ENCODE peak calls at places on chromosomes 4 and X, in five cellular contexts. K is Peyer's patch; L is ovary; U is Karpas-422; A is CD4-positive, alpha-beta T cell. Q is an unnamed sample.
A peak's percentile ranks its signal among the peaks of the same experiment; 100 is the strongest.

GRCh38 chr4:100022792-100023222 is 72.7 kb upstream of the H2AZ1 start:
- DNase-seq in K (no peak), L (no peak), A (no peak), U (no peak), Q (peak; percentile 51)

GRCh38 chr4:157978680-157979361 is 194.0 kb downstream of the GASK1B start:
- DNase-seq in A (no peak), U (peak; percentile 89), L (peak; percentile 49), K (peak; percentile 61), Q (peak; percentile 89)

GRCh38 chrX:114800719-114801118 is 216.7 kb downstream of the IL13RA2 start:
- DNase-seq in U (no peak), K (no peak), L (no peak), A (no peak), Q (peak; percentile 30)

GRCh38 chr4:84648863-84649647 is 66.1 kb downstream of the CDS1 start:
- DNase-seq in A (no peak), K (no peak), U (no peak), L (no peak), Q (no peak)

GRCh38 chr4:168840988-168841681 is 168.9 kb downstream of the CBR4 start:
- DNase-seq in A (no peak), U (no peak), L (no peak), K (no peak), Q (no peak)

GRCh38 chr4:17475481-17475880 is 36.4 kb downstream of the QDPR start:
- DNase-seq in A (no peak), L (no peak), K (no peak), U (no peak), Q (no peak)

GRCh38 chr4:38846015-38846414 is 10.6 kb downstream of the TLR6 start:
- DNase-seq in K (no peak), U (no peak), L (no peak), A (no peak), Q (no peak)

GRCh38 chrX:37357436-37357835 is 8.3 kb downstream of the PRRG1 start:
- DNase-seq in U (no peak), K (no peak), L (no peak), A (no peak), Q (no peak)

GRCh38 chr4:89307446-89308160 is at the start of gene GPRIN3:
- DNase-seq in A (peak; percentile 45), L (peak; percentile 60), K (peak; percentile 77), U (no peak), Q (peak; percentile 3)

GRCh38 chr4:30714408-30715031 is 5.6 kb upstream of the PCDH7 start:
- DNase-seq in U (peak; percentile 58), L (peak; percentile 38), A (no peak), K (peak; percentile 66), Q (peak; percentile 89)

GRCh38 chr4:94978904-94979303 is 221.1 kb downstream of the BMPR1B start:
- DNase-seq in K (no peak), U (no peak), A (no peak), L (no peak), Q (no peak)

GRCh38 chr4:146255463-146255862 is 41.1 kb downstream of the REELD1 start:
- DNase-seq in A (no peak), K (no peak), U (no peak), L (no peak), Q (peak; percentile 55)

GRCh38 chrX:37599735-37600134 is 28.3 kb downstream of the LANCL3 start:
- DNase-seq in A (no peak), U (no peak), L (no peak), K (no peak), Q (no peak)

GRCh38 chr4:7815562-7815961 is 124.1 kb downstream of the AFAP1 start:
- DNase-seq in L (no peak), K (no peak), A (no peak), U (no peak), Q (no peak)

GRCh38 chr4:154998284-154998683 is 210.2 kb upstream of the NPY2R start:
- DNase-seq in L (no peak), U (no peak), A (no peak), K (no peak), Q (no peak)

GRCh38 chrX:1477801-1478458 is 25.2 kb upstream of the ASMTL start:
- DNase-seq in A (no peak), L (no peak), K (peak; percentile 27), U (no peak), Q (no peak)

GRCh38 chrX:55767100-55767499 is 49.6 kb downstream of the RRAGB start:
- DNase-seq in L (no peak), U (no peak), A (no peak), K (no peak), Q (no peak)

GRCh38 chr4:182113774-182114173 is 129.4 kb upstream of the TENM3 start:
- DNase-seq in U (no peak), A (no peak), L (no peak), K (no peak), Q (no peak)

GRCh38 chr4:3254302-3255131 is 5.6 kb downstream of the MSANTD1 start:
- DNase-seq in U (no peak), K (peak; percentile 39), L (peak; percentile 13), A (no peak), Q (no peak)

GRCh38 chr4:126592088-126592487 is 1040.7 kb upstream of the INTU start:
- DNase-seq in L (no peak), U (no peak), A (no peak), K (no peak), Q (peak; percentile 48)

GRCh38 chrX:115491766-115492165 is 69.2 kb upstream of the PLS3 start:
- DNase-seq in L (no peak), U (no peak), A (no peak), K (no peak), Q (no peak)

GRCh38 chrX:119755981-119756533 is 2.3 kb upstream of the SOWAHD start:
- DNase-seq in A (no peak), U (no peak), L (no peak), K (peak; percentile 84), Q (no peak)

GRCh38 chr4:110088670-110089069 is 109.7 kb downstream of the ELOVL6 start:
- DNase-seq in K (no peak), A (no peak), L (no peak), U (no peak), Q (no peak)

GRCh38 chr4:156578005-156578404 is 393.6 kb downstream of the PDGFC start:
- DNase-seq in L (no peak), A (no peak), U (peak; percentile 25), K (no peak), Q (no peak)

DNA sequence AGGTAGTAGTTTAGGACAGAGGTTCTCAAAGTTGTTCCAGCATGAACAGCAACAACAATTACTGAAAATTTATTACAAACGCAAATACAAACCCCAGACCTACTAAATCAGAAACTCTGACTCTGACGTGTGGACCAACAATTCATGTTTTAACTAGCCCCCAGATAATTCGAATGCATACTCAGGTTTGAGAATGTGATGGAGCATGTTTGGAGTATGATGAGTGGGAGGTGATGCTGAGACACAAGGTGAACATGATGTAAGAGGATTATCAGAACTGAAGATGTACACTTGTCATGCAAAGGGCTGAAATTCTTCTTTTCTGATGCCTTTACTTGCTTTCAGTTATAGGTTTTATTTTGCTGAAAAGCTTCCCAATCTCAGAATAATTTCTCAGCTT is 323.0 kb downstream of the INPP4B start:
- DNase-seq in A (no peak), U (no peak), K (no peak), L (no peak), Q (no peak)
- H3K27ac ChIP-seq in A (no peak overlapping the region), U (no peak overlapping the region), K (no peak overlapping the region), L (no peak overlapping the region), Q (no peak overlapping the region)

DNA sequence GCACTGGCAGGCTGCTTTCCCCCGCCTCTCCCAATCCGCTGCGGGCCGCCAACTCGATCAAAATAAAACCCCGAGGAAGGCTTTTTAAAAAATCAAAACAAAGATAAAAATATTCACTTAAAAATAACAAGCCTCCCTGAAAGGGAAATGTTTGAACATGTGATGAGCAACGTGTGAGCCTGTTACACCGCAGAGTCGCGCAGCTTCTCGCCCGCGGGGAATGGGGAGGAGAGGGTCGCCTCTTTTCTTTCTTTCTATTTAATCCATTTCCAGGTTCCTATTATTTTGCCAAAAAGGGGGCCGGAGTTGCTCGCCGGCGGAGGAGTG is 326.0 kb upstream of the F9 start:
- DNase-seq in L (no peak), A (no peak), U (no peak), K (no peak), Q (no peak)
- H3K27ac ChIP-seq in L (no peak overlapping the region), A (no peak overlapping the region), U (no peak overlapping the region), K (peak overlapping the region; percentile 35), Q (peak overlapping the region; percentile 84)

DNA sequence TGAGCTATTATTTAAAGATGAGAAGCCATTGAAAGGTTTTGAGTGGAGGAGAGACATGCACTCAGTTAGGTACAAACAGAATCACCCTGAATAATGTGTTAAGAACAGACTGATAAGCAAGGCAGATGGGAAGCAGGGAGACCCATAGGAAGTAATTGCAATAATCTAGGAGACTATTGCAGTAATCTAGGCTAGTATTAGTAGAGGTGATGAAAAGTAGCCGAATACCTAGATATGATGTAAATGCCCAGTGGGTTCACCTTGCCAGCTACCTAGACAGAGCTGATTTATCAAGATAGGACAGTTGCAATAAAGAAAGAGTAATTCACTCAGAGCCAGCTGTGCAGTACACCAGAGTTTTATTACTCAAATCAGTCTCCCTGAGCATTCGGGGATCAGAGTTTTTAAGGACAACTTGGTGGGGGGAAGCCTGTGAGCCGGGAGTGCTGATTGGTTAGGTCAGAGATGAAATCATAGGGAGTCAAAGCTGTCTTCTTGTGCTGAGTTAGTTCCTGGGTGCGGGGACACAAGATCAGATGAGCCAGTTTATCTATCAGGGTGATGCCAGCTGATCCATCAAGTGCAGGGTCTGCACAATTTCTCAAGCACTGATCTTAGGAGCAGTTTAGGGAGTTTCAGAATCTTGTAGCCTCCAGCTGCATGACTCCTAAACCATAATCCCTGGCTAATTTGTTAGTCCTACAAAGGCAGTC is 427.5 kb downstream of the RPA4 start:
- DNase-seq in U (no peak), K (no peak), A (no peak), L (no peak), Q (no peak)
- H3K27ac ChIP-seq in U (no peak overlapping the region), K (no peak overlapping the region), A (no peak overlapping the region), L (no peak overlapping the region), Q (no peak overlapping the region)

GRCh38 chrX:18938710-18939109 is 45.2 kb downstream of the PHKA2 start:
- DNase-seq in A (no peak), L (no peak), K (no peak), U (no peak), Q (peak; percentile 86)
- H3K27ac ChIP-seq in A (no peak overlapping the region), L (no peak overlapping the region), K (no peak overlapping the region), U (no peak overlapping the region), Q (no peak overlapping the region)

GRCh38 chr4:105586638-105587328 is 34.4 kb downstream of the ARHGEF38 start:
- DNase-seq in U (peak; percentile 56), K (no peak), A (no peak), L (no peak), Q (no peak)

GRCh38 chr4:105588252-105588651 is 35.8 kb downstream of the ARHGEF38 start:
- DNase-seq in K (no peak), L (no peak), A (no peak), U (no peak), Q (peak; percentile 39)

DNA sequence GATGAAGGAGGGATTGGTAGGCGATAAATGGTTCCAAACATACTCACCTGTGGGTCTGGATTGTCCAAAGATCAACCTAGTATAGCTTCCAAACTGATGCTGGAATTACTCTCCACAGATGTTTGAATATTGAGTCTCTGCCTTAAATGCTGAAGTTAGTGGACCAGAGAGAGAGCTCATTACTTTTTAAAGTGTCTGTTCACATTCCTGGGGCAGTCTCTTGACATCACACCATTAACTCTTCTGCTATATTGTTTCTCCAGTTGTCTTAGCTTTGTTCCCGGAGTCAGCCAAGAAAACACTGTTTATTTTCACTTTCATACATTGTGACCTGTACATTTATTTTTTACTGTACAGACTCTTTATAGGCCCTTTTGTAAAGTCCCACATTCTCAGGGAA is 35.4 kb downstream of the ARHGEF38 start:
- DNase-seq in L (no peak), A (no peak), U (no peak), K (no peak), Q (no peak)
- H3K27ac ChIP-seq in L (no peak overlapping the region), A (no peak overlapping the region), U (no peak overlapping the region), K (peak overlapping the region; percentile 48), Q (no peak overlapping the region)

GRCh38 chr4:42339935-42340406 is 57.3 kb upstream of the SHISA3 start:
- DNase-seq in U (no peak), K (no peak), A (no peak), L (peak; percentile 37), Q (no peak)
- H3K27ac ChIP-seq in U (no peak overlapping the region), K (peak overlapping the region; percentile 26), A (no peak overlapping the region), L (no peak overlapping the region), Q (no peak overlapping the region)

Q was measured in A673.